ENCODE peak calls at places on chromosomes 5 and 9, in four cellular contexts. V, M, Z and D are unnamed samples.

GRCh38 chr5:72648511-72648910 is 141.3 kb upstream of the ZNF366 start:
- DNase-seq in M (no peak), V (no peak), Z (no peak), D (no peak)

GRCh38 chr9:116391306-116391900 is 237.8 kb downstream of the PAPPA start:
- DNase-seq in M (no peak), V (no peak), Z (no peak), D (no peak)

GRCh38 chr5:157107508-157107907 is 1.3 kb downstream of the HAVCR2 start:
- DNase-seq in M (no peak), V (no peak), Z (no peak), D (no peak)

GRCh38 chr9:97388721-97389238 is 23.1 kb upstream of the TDRD7 start:
- DNase-seq in M (no peak), Z (no peak), V (no peak), D (no peak)

GRCh38 chr5:76836181-76836580 is 13.6 kb upstream of the S100Z start:
- DNase-seq in Z (no peak), M (no peak), V (no peak), D (no peak)

GRCh38 chr5:11719888-11720481 is 184.3 kb downstream of the CTNND2 start:
- DNase-seq in V (peak), M (peak), Z (no peak), D (no peak)

GRCh38 chr5:126777257-126777973 is 479 bp downstream of the LMNB1 start:
- DNase-seq in Z (peak), V (peak), M (no peak), D (no peak)

GRCh38 chr5:56814361-56814962 is 887 bp upstream of the MAP3K1 start:
- DNase-seq in M (peak), Z (no peak), V (peak), D (no peak)

GRCh38 chr9:13863112-13863511 is 450.8 kb downstream of the NFIB start:
- DNase-seq in M (no peak), Z (no peak), V (no peak), D (no peak)

GRCh38 chr9:91546574-91546973 is 122.9 kb upstream of the NFIL3 start:
- DNase-seq in M (no peak), V (no peak), Z (no peak), D (no peak)

GRCh38 chr5:36653046-36653445 is 46.6 kb downstream of the SLC1A3 start:
- DNase-seq in Z (no peak), M (no peak), V (no peak), D (no peak)

GRCh38 chr5:36657563-36657995 is 51.2 kb downstream of the SLC1A3 start:
- DNase-seq in Z (no peak), M (no peak), V (peak), D (peak)

GRCh38 chr5:36656556-36656955 is 50.1 kb downstream of the SLC1A3 start:
- DNase-seq in M (no peak), V (no peak), Z (no peak), D (no peak)

GRCh38 chr5:36654598-36654997 is 48.2 kb downstream of the SLC1A3 start:
- DNase-seq in V (no peak), M (no peak), Z (no peak), D (no peak)

DNA sequence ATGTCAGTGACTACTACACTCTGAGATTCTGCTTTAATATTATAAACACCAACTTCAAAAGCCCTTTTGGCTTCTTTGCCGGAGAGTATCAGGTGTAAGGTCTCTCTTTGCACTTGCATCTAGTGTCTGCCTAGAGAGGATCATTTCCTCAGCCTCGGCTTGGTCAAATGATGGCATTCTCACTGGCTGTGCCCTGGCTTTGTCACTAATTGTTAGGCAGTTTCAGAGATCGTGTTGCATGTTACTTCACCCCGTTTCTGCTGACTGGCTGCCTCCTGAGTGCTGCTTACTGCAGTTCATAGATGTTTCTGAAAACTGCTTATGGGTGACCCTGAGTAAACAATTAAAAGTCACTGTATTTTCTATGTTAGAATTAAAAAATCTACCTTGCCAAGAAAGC is 48.8 kb downstream of the SLC1A3 start:
- DNase-seq in M (no peak), V (no peak), Z (no peak), D (no peak)
- TF ChIP-seq FOSL1 in M (no peak), V (no peak), Z (no peak), D (no peak)

GRCh38 chr5:59007460-59008063 is 424.7 kb downstream of the RAB3C start:
- DNase-seq in V (no peak), M (no peak), Z (no peak), D (peak)
- TF ChIP-seq FOSL1 in V (no peak), M (no peak), Z (no peak), D (no peak)

GRCh38 chr5:115387816-115388215 is 91.4 kb upstream of the CCDC112 start:
- DNase-seq in Z (no peak), M (no peak), V (no peak), D (no peak)
- TF ChIP-seq FOSL1 in Z (no peak), M (no peak), V (no peak), D (no peak)

GRCh38 chr9:127923771-127924170 is 6.8 kb downstream of the PIP5KL1 start:
- DNase-seq in Z (no peak), V (no peak), M (no peak), D (peak)
- TF ChIP-seq FOSL1 in Z (no peak), V (no peak), M (no peak), D (no peak)

DNA sequence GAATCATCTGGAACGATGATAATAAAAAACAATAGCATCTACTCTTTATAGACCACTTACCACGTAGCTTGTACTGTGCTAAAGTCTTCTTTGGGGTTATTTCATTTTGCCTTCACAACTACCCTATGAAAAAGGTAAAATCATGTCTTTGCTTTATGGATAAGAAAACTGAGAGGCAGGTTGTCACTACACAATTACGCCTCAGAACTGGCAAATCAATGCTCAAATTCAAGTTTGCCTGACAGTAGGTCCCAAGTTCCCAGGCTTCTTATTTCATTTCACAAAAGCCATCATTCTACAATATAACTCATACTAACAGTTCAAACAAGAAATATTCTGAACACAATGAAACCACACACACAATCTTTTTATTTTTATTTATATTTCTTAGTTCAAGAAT is 258.5 kb downstream of the GABRB2 start:
- DNase-seq in V (no peak), Z (no peak), M (no peak), D (no peak)
- TF ChIP-seq FOSL1 in V (no peak), Z (no peak), M (no peak), D (no peak)